ENCODE peak calls at places on chromosomes 16 and 17, in six cellular contexts. H is HepG2; J is tibial nerve; K is ovary; U is adrenal gland; O is CD8-positive, alpha-beta T cell. I is an unnamed sample.

GRCh38 chr17:61498595-61498994 is 46.4 kb downstream of the TBX4 start:
- DNase-seq in H (no peak), U (no peak), K (no peak), J (no peak), O (no peak), I (no peak)

GRCh38 chr17:17719966-17720543 is 38.8 kb downstream of the RAI1 start:
- DNase-seq in O (no peak), U (no peak), J (no peak), K (no peak), H (peak; percentile 76), I (no peak)

GRCh38 chr17:30422171-30422570 is 43.4 kb downstream of the CPD start:
- DNase-seq in O (no peak), J (no peak), U (no peak), K (no peak), H (no peak), I (no peak)

GRCh38 chr17:33377837-33378236 is 84.7 kb upstream of the ASIC2 start:
- DNase-seq in U (no peak), H (no peak), J (no peak), K (no peak), O (no peak), I (no peak)

GRCh38 chr16:4273858-4274291 is 1.1 kb upstream of the TFAP4 start:
- DNase-seq in O (peak; percentile 46), J (no peak), K (peak; percentile 67), H (peak; percentile 32), U (peak; percentile 75), I (no peak)

GRCh38 chr17:81385320-81386111 is 9.7 kb upstream of the BAHCC1 start:
- DNase-seq in J (no peak), O (peak; percentile 10), U (no peak), H (peak; percentile 64), K (peak; percentile 53), I (no peak)

GRCh38 chr17:75478508-75478907 is 22.1 kb downstream of the TMEM94 start:
- DNase-seq in H (no peak), K (peak; percentile 28), O (no peak), U (no peak), J (no peak), I (no peak)

GRCh38 chr17:20981046-20981920 is 61.5 kb downstream of the USP22 start:
- DNase-seq in H (no peak), O (no peak), K (no peak), U (no peak), J (no peak), I (no peak)

GRCh38 chr17:4548061-4548461 is 7.1 kb downstream of the MYBBP1A start:
- DNase-seq in O (no peak), U (no peak), H (no peak), J (no peak), K (no peak), I (no peak)

GRCh38 chr17:73758245-73758644 is 114.0 kb upstream of the SDK2 start:
- DNase-seq in H (no peak), K (no peak), O (no peak), J (no peak), U (no peak), I (no peak)

GRCh38 chr17:73759324-73760185 is 115.3 kb upstream of the SDK2 start:
- DNase-seq in J (no peak), H (no peak), K (no peak), U (peak; percentile 69), O (no peak), I (no peak)

GRCh38 chr17:73760186-73760758 is 116.0 kb upstream of the SDK2 start:
- DNase-seq in O (no peak), J (no peak), K (no peak), H (no peak), U (no peak), I (no peak)

GRCh38 chr17:73754886-73755285 is 110.6 kb upstream of the SDK2 start:
- DNase-seq in J (no peak), U (no peak), O (no peak), K (no peak), H (no peak), I (no peak)

GRCh38 chr17:73757324-73757942 is 113.2 kb upstream of the SDK2 start:
- DNase-seq in K (no peak), O (no peak), J (no peak), H (no peak), U (no peak), I (no peak)
- TF ChIP-seq CTCF in K (no peak), O (no peak), J (no peak), H (no peak), U (no peak), I (no peak)

GRCh38 chr16:86293897-86294296 is 216.4 kb upstream of the FOXF1 start:
- DNase-seq in H (no peak), K (no peak), J (no peak), U (no peak), O (no peak), I (no peak)
- H3K27ac ChIP-seq in H (no peak overlapping the region), K (no peak overlapping the region), J (no peak overlapping the region), U (no peak overlapping the region), O (no peak overlapping the region), I (no peak overlapping the region)

GRCh38 chr16:52123063-52123839 is 423.7 kb downstream of the TOX3 start:
- DNase-seq in J (no peak), U (no peak), H (no peak), O (no peak), K (no peak), I (no peak)
- TF ChIP-seq CTCF in J (no peak), U (no peak), H (no peak), O (no peak), K (no peak), I (no peak)

DNA sequence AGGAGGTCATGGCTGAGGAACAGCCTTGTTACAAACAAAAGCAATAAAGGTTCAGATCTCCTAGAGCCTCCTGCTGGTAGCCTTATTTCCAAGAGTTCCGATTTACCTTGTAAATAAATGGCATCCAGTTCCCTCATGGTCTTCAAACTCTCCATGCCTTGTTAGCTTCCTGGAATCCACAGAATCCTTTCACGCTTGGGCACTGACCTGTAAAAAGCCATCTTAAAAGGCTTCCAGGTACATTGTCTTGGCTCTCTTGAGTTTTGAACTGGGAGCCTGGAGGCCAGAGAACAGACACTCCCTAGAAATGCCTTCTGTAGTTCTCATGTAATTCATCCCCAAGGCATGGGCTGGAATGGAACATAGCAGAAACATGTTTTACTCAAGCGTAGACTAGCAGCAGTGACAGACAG is 207.9 kb downstream of the SNX29 start:
- DNase-seq in J (no peak), O (no peak), H (no peak), U (no peak), K (no peak), I (no peak)
- H3K27ac ChIP-seq in J (no peak overlapping the region), O (no peak overlapping the region), H (no peak overlapping the region), U (no peak overlapping the region), K (no peak overlapping the region), I (no peak overlapping the region)

GRCh38 chr17:43814714-43815113 is 18.2 kb downstream of the MPP3 start:
- DNase-seq in O (no peak), U (no peak), H (no peak), K (no peak), J (no peak), I (no peak)

GRCh38 chr17:43816336-43817320 is 16.3 kb downstream of the MPP3 start:
- DNase-seq in H (no peak), U (peak; percentile 28), O (no peak), K (no peak), J (no peak), I (no peak)

GRCh38 chr17:43812396-43813265 is 20.3 kb downstream of the MPP3 start:
- DNase-seq in O (no peak), H (no peak), U (peak; percentile 25), K (no peak), J (no peak), I (no peak)

GRCh38 chr17:43813386-43813785 is 19.6 kb downstream of the MPP3 start:
- DNase-seq in H (no peak), U (no peak), J (no peak), O (no peak), K (no peak), I (no peak)

GRCh38 chr17:43814026-43814425 is 18.9 kb downstream of the MPP3 start:
- DNase-seq in J (no peak), U (peak; percentile 39), K (no peak), O (no peak), H (no peak), I (no peak)
- TF ChIP-seq CTCF in J (no peak), U (no peak), K (no peak), O (no peak), H (no peak), I (no peak)

GRCh38 chr16:69225136-69225535 is 38.2 kb downstream of the SNTB2 start:
- DNase-seq in K (no peak), H (no peak), O (no peak), U (no peak), J (no peak), I (no peak)
- H3K27ac ChIP-seq in K (no peak overlapping the region), H (no peak overlapping the region), O (no peak overlapping the region), U (no peak overlapping the region), J (no peak overlapping the region), I (no peak overlapping the region)

GRCh38 chr17:1931759-1932579 is 93.2 kb downstream of the RTN4RL1 start:
- DNase-seq in K (peak; percentile 59), O (no peak), U (no peak), H (peak; percentile 56), J (no peak), I (no peak)
- TF ChIP-seq CTCF in K (no peak), O (no peak), U (no peak), H (no peak), J (no peak), I (no peak)

I was measured in AG04450.